ENCODE peak calls at places on chromosomes 12 and 14, in seven cellular contexts. T is GM06990, E is heart left ventricle, C is gastrocnemius medialis, S is astrocyte of the cerebellum, I is fibroblast of lung, Z is H7. W is an unnamed sample.

GRCh38 chr14:46920542-46920941 is 269.0 kb upstream of the RPL10L start:
- DNase-seq in T (no peak), E (no peak), C (no peak), S (no peak), I (no peak), Z (peak), W (no peak)

GRCh38 chr14:39158222-39158858 is 11.8 kb downstream of the TRAPPC6B start:
- DNase-seq in T (no peak), E (no peak), C (no peak), S (no peak), I (no peak), Z (no peak), W (no peak)

GRCh38 chr12:122190842-122191668 is 8.1 kb downstream of the LRRC43 start:
- DNase-seq in T (peak), E (no peak), C (peak), S (peak), I (peak), Z (peak), W (peak)

GRCh38 chr14:103109789-103110415 is 13.4 kb upstream of the TNFAIP2 start:
- DNase-seq in T (no peak), E (no peak), C (no peak), S (peak), I (peak), Z (peak), W (peak)

GRCh38 chr14:104639889-104640548 is 35.4 kb upstream of the TMEM179 start:
- DNase-seq in T (peak), E (no peak), C (no peak), S (peak), I (peak), Z (peak), W (peak)

GRCh38 chr12:39341179-39341578 is 101.7 kb downstream of the KIF21A start:
- DNase-seq in T (no peak), E (no peak), C (no peak), S (no peak), I (no peak), Z (no peak), W (no peak)

GRCh38 chr14:102323102-102323501 is 3.6 kb downstream of the ZNF839 start:
- DNase-seq in T (no peak), E (no peak), C (peak), S (peak), I (peak), Z (peak), W (peak)

GRCh38 chr12:27821259-27821973 is 41.4 kb upstream of the MANSC4 start:
- DNase-seq in T (peak), E (no peak), C (peak), S (peak), I (peak), Z (peak), W (peak)

GRCh38 chr14:36503771-36504741 is 16.0 kb downstream of the NKX2-1 start:
- DNase-seq in T (no peak), E (no peak), C (no peak), S (no peak), I (no peak), Z (peak), W (no peak)

GRCh38 chr12:55036326-55036725 is 16.6 kb downstream of the NEUROD4 start:
- DNase-seq in T (no peak), E (no peak), C (no peak), S (no peak), I (no peak), Z (no peak), W (no peak)
- H3K4me3 ChIP-seq in T (no peak), E (no peak), C (no peak), S (no peak), I (no peak), Z (no peak), W (no peak)

GRCh38 chr12:51908876-51909592 is 1.7 kb downstream of the ACVRL1 start:
- DNase-seq in T (no peak), E (no peak), C (no peak), S (no peak), I (no peak), Z (no peak), W (no peak)
- H3K4me3 ChIP-seq in T (no peak), E (peak), C (peak), S (no peak), I (no peak), Z (no peak), W (no peak)

DNA sequence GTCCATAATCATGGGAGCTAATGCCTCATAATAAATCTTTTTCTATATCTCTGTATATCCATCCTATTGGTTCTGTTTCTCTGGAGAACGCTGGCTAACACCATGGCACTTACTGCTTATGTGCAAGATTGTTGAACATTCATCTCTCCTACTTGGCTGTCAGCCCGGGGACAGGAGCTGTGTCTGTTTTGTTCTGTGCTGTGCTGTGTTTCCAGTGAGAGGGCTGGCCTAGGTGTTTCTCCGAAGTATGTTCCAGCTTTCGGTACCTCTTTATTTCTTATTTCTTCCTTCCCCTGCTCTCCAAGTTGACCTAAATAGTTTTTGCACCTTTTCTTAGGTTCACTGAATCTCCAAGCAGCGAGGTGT is 18.8 kb upstream of the NR4A1 start:
- DNase-seq in T (no peak), E (no peak), C (peak), S (peak), I (peak), Z (no peak), W (no peak)
- H3K4me3 ChIP-seq in T (no peak), E (peak), C (peak), S (peak), I (peak), Z (peak), W (peak)

DNA sequence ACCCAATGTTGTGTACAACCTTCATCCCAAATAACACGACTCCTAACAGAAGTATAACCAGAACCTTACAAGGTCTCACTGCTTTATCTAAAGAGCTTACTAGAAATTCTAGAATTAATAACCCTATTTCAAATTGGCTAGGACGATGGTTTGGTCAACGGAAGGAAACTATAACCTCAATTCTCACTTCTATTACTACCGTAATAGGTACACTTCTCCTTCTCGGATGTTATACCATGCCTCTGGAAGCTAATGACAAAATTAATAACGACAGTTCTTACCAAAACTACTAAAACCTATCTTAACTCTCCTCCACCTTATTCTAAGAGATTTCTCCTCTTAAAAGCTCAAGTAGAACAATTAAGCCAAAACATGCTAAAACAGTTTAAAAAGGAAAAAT is 23.6 kb upstream of the UBC start:
- DNase-seq in T (no peak), E (no peak), C (no peak), S (no peak), I (no peak), Z (no peak), W (no peak)
- H3K4me3 ChIP-seq in T (peak), E (peak), C (no peak), S (no peak), I (no peak), Z (no peak), W (peak)

W was measured in WERI-Rb-1.